ENCODE peak calls at places on chromosomes 7 and 10, in six cellular contexts. V, S, D, P, F and I are unnamed samples.

GRCh38 chr10:105063796-105064195 is 422.7 kb downstream of the SORCS3 start:
- DNase-seq in V (peak), D (peak), S (no peak), P (no peak), F (no peak), I (peak)

GRCh38 chr7:129640400-129640799 is 28.9 kb downstream of the NRF1 start:
- DNase-seq in V (no peak), P (no peak), D (no peak), F (no peak), S (no peak), I (no peak)

GRCh38 chr7:130178251-130178650 is 27.0 kb downstream of the TMEM209 start:
- DNase-seq in F (no peak), V (no peak), S (no peak), D (no peak), P (no peak), I (no peak)

GRCh38 chr7:44712012-44712411 is 36.6 kb upstream of the ZMIZ2 start:
- DNase-seq in P (no peak), F (peak), V (no peak), S (no peak), D (no peak), I (no peak)

GRCh38 chr10:6542999-6543430 is 37.1 kb downstream of the PRKCQ start:
- DNase-seq in V (no peak), P (no peak), D (no peak), S (no peak), F (no peak), I (no peak)

GRCh38 chr10:5595095-5595494 is 70.3 kb downstream of the CALML3 start:
- DNase-seq in P (no peak), D (no peak), V (no peak), F (peak), S (no peak), I (no peak)

GRCh38 chr7:117871778-117872538 is 1.3 kb downstream of the CTTNBP2 start:
- DNase-seq in F (no peak), P (no peak), S (peak), D (peak), V (no peak), I (no peak)

GRCh38 chr7:76426246-76426645 is 1.5 kb downstream of the ZP3 start:
- DNase-seq in P (no peak), D (no peak), F (no peak), V (no peak), S (no peak), I (no peak)

GRCh38 chr10:71981024-71981867 is 17.1 kb downstream of the CHST3 start:
- DNase-seq in S (no peak), F (peak), P (no peak), D (no peak), V (peak), I (peak)

GRCh38 chr10:119724630-119725549 is 960 bp upstream of the INPP5F start:
- DNase-seq in F (no peak), V (peak), S (no peak), D (no peak), P (no peak), I (peak)

GRCh38 chr10:92688573-92688926 is 1.2 kb upstream of the HHEX start:
- DNase-seq in S (no peak), P (no peak), F (no peak), D (no peak), V (no peak), I (no peak)

GRCh38 chr7:131620673-131621609 is 64.5 kb upstream of the PODXL start:
- DNase-seq in P (no peak), V (peak), F (peak), S (peak), D (no peak), I (no peak)

GRCh38 chr7:157032128-157032527 is 21.7 kb upstream of the MNX1 start:
- DNase-seq in D (no peak), P (no peak), F (no peak), V (no peak), S (no peak), I (no peak)

GRCh38 chr7:55498142-55498541 is 74.2 kb downstream of the VOPP1 start:
- DNase-seq in F (no peak), P (no peak), D (no peak), V (no peak), S (no peak), I (no peak)

GRCh38 chr10:123614888-123615287 is 51.3 kb upstream of the GPR26 start:
- DNase-seq in D (peak), S (peak), V (peak), P (no peak), F (no peak), I (peak)

GRCh38 chr7:6453737-6454136 is 6.0 kb upstream of the DAGLB start:
- DNase-seq in F (peak), S (peak), D (no peak), P (no peak), V (peak), I (no peak)

GRCh38 chr7:149785402-149785801 is 12.0 kb upstream of the ZNF467 start:
- DNase-seq in P (no peak), D (no peak), F (no peak), V (no peak), S (no peak), I (no peak)

GRCh38 chr7:51006483-51007235 is 224.0 kb upstream of the GRB10 start:
- DNase-seq in P (peak), S (no peak), D (no peak), F (no peak), V (no peak), I (no peak)

GRCh38 chr7:51005074-51005473 is 222.4 kb upstream of the GRB10 start:
- DNase-seq in F (no peak), V (no peak), D (no peak), S (no peak), P (no peak), I (no peak)

DNA sequence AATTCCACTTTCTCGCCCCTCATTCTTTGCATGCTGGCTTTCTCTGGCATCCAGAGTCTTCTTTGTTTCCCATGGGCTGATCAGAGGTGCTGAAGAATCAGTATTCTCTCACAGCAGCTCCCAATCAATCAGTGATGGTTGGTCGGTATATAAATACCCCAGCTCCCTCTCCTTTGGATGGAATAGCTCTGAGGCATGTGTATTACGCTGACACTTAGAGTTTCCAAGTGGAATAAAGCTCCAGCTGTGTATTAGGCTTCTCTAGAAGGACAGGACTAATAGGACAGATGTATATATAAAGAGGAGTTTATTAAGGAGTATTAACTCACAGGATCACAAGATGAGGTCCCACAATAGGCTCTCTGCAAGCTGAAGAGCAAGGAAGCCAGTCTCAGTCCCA is 218.3 kb upstream of the GRB10 start:
- DNase-seq in F (no peak), P (no peak), D (no peak), S (no peak), V (peak), I (no peak)
- TF ChIP-seq CTCF in F (peak), P (peak), D (no peak), S (peak), V (peak), I (no peak)

DNA sequence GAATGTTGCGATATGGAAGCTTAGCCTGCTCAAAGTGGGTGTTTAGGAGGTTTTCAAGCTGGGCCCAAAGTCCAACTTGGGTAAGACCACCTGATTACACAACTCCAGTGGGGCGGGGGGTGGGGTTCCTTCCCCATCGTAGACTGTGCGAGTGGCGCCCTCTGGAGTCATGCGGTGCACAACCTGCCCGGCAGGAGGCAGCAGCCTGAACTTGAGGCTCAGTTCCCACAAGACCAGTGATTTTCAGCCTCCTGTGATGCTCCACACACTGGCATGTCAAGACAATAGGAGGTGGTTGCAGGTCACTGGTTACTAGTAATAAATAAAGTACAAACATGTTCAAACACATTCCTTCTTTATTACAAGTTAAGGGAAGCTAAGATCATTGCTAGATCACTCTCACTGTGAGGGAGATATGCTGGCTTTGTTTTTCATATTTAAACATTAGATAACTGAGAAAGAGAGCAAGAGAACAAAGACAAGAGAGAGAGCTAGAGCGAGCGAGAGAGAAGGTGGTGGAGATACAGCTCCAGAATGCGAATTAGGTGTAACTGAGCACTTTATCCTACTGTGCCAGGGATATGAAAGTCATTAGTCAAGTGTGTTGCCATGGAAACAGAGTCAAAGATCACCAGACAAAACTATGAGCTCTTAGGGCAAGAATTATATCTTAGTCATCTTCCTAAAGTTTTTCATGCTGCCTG is 97.4 kb upstream of the BMPER start:
- DNase-seq in F (peak), D (peak), S (peak), V (peak), P (peak), I (no peak)
- TF ChIP-seq CTCF in F (peak), D (peak), S (peak), V (peak), P (peak), I (peak)

GRCh38 chr7:5143935-5144903 is 45.8 kb upstream of the WIPI2 start:
- DNase-seq in F (no peak), D (no peak), V (peak), S (peak), P (no peak), I (peak)
- TF ChIP-seq CTCF in F (no peak), D (no peak), V (no peak), S (no peak), P (no peak), I (no peak)

GRCh38 chr7:33716581-33717477 is 188.5 kb upstream of the BMPER start:
- DNase-seq in P (no peak), D (no peak), S (peak), F (peak), V (peak), I (no peak)
- TF ChIP-seq CTCF in P (peak), D (peak), S (peak), F (peak), V (peak), I (peak)

GRCh38 chr7:66837007-66837406 is 84.0 kb upstream of the TMEM248 start:
- DNase-seq in V (peak), S (peak), F (no peak), P (no peak), D (peak), I (no peak)
- TF ChIP-seq CTCF in V (peak), S (peak), F (peak), P (peak), D (no peak), I (no peak)